ENCODE peak calls at places on chromosomes 3 and 15, in five cellular contexts. O is fibroblast of mammary gland, L is epithelial cell of proximal tubule, Q is hepatocyte, E is endodermal cell. R is an unnamed sample.

GRCh38 chr15:51367322-51367976 is 26.0 kb downstream of the GLDN start:
- DNase-seq in O (no peak), L (no peak), Q (peak; percentile 71), E (no peak), R (no peak)

GRCh38 chr15:31062965-31063355 is 38.6 kb downstream of the TRPM1 start:
- DNase-seq in O (peak; percentile 33), L (no peak), Q (no peak), E (no peak), R (no peak)

GRCh38 chr3:195908439-195909293 is at the start of gene TNK2:
- DNase-seq in O (no peak), L (no peak), Q (peak; percentile 63), E (peak; percentile 83), R (no peak)

GRCh38 chr15:38678291-38678690 is 113.7 kb upstream of the RASGRP1 start:
- DNase-seq in O (no peak), L (no peak), Q (no peak), E (no peak), R (no peak)

GRCh38 chr3:141045849-141046248 is 5.3 kb upstream of the SPSB4 start:
- DNase-seq in O (no peak), L (no peak), Q (no peak), E (no peak), R (no peak)

GRCh38 chr3:138567403-138567802 is 26.7 kb downstream of the CEP70 start:
- DNase-seq in O (no peak), L (no peak), Q (peak; percentile 34), E (no peak), R (no peak)

GRCh38 chr15:82849556-82850241 is 40.3 kb downstream of the WHAMM start:
- DNase-seq in O (peak; percentile 86), L (no peak), Q (peak; percentile 88), E (peak; percentile 96), R (peak; percentile 67)

GRCh38 chr15:68484220-68484619 is 52.3 kb upstream of the ITGA11 start:
- DNase-seq in O (no peak), L (no peak), Q (no peak), E (no peak), R (no peak)

GRCh38 chr15:68230157-68231100 is 901 bp upstream of the CLN6 start:
- DNase-seq in O (peak; percentile 72), L (no peak), Q (no peak), E (no peak), R (no peak)

GRCh38 chr3:141051641-141052569 is 758 bp downstream of the SPSB4 start:
- DNase-seq in O (peak; percentile 12), L (no peak), Q (peak; percentile 51), E (peak; percentile 87), R (no peak)

GRCh38 chr15:59266015-59266414 is 59.4 kb downstream of the LDHAL6B start:
- DNase-seq in O (no peak), L (no peak), Q (peak; percentile 36), E (no peak), R (no peak)

GRCh38 chr15:56957812-56958406 is 39.5 kb downstream of the TCF12 start:
- DNase-seq in O (no peak), L (peak; percentile 63), Q (peak; percentile 8), E (no peak), R (no peak)

GRCh38 chr3:156551261-156551660 is 3.7 kb downstream of the SSR3 start:
- DNase-seq in O (peak; percentile 80), L (no peak), Q (no peak), E (no peak), R (no peak)

GRCh38 chr15:95989392-95989791 is 341.1 kb upstream of the NR2F2 start:
- DNase-seq in O (no peak), L (no peak), Q (no peak), E (no peak), R (no peak)

GRCh38 chr3:47022540-47023161 is 43.2 kb downstream of the NBEAL2 start:
- DNase-seq in O (peak; percentile 42), L (no peak), Q (peak; percentile 55), E (no peak), R (no peak)

GRCh38 chr15:38688096-38688495 is 123.5 kb upstream of the RASGRP1 start:
- DNase-seq in O (no peak), L (no peak), Q (no peak), E (no peak), R (no peak)

GRCh38 chr3:178083906-178084823 is 452.1 kb upstream of the KCNMB2 start:
- DNase-seq in O (no peak), L (no peak), Q (peak; percentile 11), E (no peak), R (no peak)

GRCh38 chr15:68887120-68887519 is 43.2 kb upstream of the SPESP1 start:
- DNase-seq in O (no peak), L (no peak), Q (no peak), E (no peak), R (no peak)

DNA sequence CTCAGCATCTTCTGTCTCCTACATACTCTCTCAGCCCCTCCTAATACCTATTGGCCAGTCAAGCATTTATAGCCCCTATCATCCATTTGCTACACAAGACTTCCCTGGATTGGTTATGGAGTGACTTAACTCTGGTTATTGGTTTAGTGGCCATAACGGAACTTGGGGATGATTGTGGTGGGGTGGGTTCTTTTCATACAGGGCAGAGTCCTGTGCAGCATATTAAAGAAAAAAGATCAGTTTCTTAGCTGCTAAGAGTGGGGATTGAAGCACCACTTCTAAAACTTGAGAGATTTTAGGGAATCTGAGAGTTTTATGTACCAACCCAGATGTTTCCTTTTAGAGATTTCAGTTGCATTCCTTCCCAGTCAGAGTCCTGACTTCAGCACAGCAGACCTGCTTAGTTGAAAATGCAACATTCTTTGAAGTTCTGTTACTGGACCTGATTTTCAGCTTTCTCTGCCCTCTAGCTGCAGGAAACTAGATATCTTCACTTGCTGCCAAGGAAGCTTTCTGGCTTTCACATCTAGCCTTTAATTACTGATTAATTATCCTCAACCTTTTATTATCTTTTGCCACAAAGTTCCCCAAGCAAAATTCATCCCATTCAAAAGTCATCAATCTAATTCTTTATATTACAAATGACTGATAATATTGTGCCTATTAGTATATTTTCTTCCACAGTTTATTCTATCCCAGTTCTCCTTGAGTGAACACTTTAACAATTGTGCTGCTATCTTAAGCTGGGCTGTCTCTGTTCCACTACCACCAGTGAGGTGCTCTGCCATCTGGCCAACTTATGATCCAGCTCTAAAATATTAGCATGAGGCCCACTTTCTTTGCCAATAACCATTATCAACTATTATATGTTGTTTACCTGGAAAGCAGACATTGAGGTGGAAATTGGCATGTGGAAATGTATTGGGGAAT is 906.0 kb upstream of the ALCAM start:
- DNase-seq in O (peak; percentile 30), L (peak; percentile 44), Q (peak; percentile 54), E (peak; percentile 44), R (peak; percentile 48)
- TF ChIP-seq CTCF in O (peak; percentile 37), L (peak; percentile 74), Q (peak; percentile 65), E (peak; percentile 76), R (peak; percentile 67)

GRCh38 chr3:100268156-100268555 is 7.4 kb downstream of the TBC1D23 start:
- DNase-seq in O (no peak), L (no peak), Q (no peak), E (no peak), R (no peak)
- H3K4me3 ChIP-seq in O (no peak overlapping the region), L (no peak overlapping the region), Q (no peak overlapping the region), E (no peak overlapping the region), R (no peak overlapping the region)

GRCh38 chr3:182964179-182964578 is 16.2 kb downstream of the DCUN1D1 start:
- DNase-seq in O (no peak), L (no peak), Q (no peak), E (no peak), R (no peak)

GRCh38 chr3:182965861-182966366 is 14.4 kb downstream of the DCUN1D1 start:
- DNase-seq in O (no peak), L (no peak), Q (no peak), E (no peak), R (no peak)

GRCh38 chr3:182957676-182958075 is 22.7 kb downstream of the DCUN1D1 start:
- DNase-seq in O (no peak), L (no peak), Q (no peak), E (no peak), R (no peak)

GRCh38 chr3:182959474-182960350 is 20.6 kb downstream of the DCUN1D1 start:
- DNase-seq in O (no peak), L (no peak), Q (no peak), E (no peak), R (no peak)

DNA sequence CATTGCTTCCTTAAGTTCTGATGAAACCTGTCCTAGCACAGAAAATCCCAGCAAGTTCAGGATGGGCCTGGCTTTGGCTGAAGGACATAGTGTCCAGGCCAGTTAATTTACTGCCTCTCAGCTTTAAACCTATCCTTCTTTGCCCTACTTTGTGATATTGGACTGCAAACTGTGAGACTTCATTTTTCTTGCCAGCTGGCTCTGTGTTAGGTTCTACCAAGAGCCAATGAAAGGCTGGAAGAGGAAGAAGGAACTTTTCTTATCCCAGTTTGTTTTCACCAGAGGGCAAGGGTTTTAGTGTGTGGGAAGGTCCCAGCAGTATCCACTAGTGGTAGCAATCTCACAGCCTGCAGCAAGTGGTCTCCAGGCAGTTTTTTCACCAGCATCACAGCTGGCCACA is 18.2 kb downstream of the DCUN1D1 start:
- DNase-seq in O (no peak), L (no peak), Q (no peak), E (no peak), R (no peak)
- TF ChIP-seq CTCF in O (no peak), L (no peak), Q (no peak), E (no peak), R (no peak)

DNA sequence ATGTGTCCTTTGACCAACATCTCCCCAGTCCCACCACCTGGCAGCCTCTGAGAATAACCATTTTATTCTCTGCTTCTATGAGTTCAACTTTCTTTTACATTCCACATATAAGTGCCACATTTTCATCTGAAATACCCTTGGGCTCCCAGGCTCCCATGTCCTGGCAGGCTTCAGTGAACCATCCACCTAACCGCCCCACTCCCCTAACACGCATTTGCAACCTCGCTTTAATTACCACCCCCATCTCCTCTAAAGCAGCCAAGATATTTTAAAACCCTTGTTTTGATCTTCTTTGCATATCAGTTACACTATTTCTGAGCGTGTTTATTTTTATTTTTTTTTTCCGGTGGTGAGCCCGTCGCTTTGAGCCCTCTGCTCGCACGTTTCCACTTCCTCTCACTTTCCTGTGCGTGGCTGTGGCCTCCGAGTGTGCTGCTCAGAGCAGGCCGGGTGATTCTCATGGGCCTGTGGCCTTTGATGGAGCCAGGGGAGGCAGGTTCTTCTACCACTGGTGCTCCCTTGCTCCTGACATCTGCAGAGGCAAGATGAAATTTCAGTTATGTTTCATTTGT is 195.4 kb upstream of the LPP start:
- DNase-seq in O (no peak), L (no peak), Q (no peak), E (no peak), R (no peak)
- H3K4me3 ChIP-seq in O (no peak overlapping the region), L (no peak overlapping the region), Q (no peak overlapping the region), E (no peak overlapping the region), R (no peak overlapping the region)